ENCODE peak calls at places on chromosomes 6 and 20, in ten cellular contexts. P is activated CD4-positive, CD25-positive, alpha-beta regulatory T cell treated with anti-CD3 and anti-CD28 coated beads, Interleukin-2, amount 50 U/mL, for 24 hours; E is activated CD8-positive, alpha-beta T cell treated with anti-CD3 and anti-CD28 coated beads for 36 hours; A is heart left ventricle; G is left ventricle myocardium superior; T is RWPE2; I is psoas muscle; D is natural killer cell; L is stimulated activated naive CD8-positive, alpha-beta T cell treated with anti-CD3 and anti-CD28 coated beads, Interleukin-15, Interleukin-2, amounts not matched to agents 100 U/mL and 50 U/mL, for 24 hours; M is GM23338. Z is an unnamed sample.

GRCh38 chr20:18272451-18272850 is 15.9 kb upstream of the ZNF133 start:
- ATAC-seq in E (no peak), L (no peak), D (no peak), T (no peak), P (no peak), I (no peak), A (peak), G (peak), M (no peak), Z (no peak)

GRCh38 chr6:139920027-139920851 is 545.8 kb upstream of the CITED2 start:
- ATAC-seq in P (no peak), M (no peak), D (no peak), E (no peak), T (no peak), G (peak), L (no peak), I (no peak), A (no peak), Z (no peak)

GRCh38 chr20:44746367-44747165 is 901 bp downstream of the KCNK15 start:
- ATAC-seq in A (no peak), L (no peak), E (peak), P (no peak), D (no peak), M (peak), G (no peak), I (no peak), T (no peak), Z (no peak)

GRCh38 chr6:12350644-12351173 is 60.5 kb downstream of the EDN1 start:
- ATAC-seq in M (no peak), G (no peak), P (no peak), I (no peak), T (no peak), D (no peak), A (no peak), L (no peak), E (no peak), Z (no peak)

GRCh38 chr20:48694466-48694865 is 133.3 kb downstream of the PREX1 start:
- ATAC-seq in E (no peak), A (no peak), M (no peak), T (no peak), P (no peak), G (no peak), L (no peak), D (no peak), I (no peak), Z (no peak)

GRCh38 chr20:53081916-53082863 is 110.0 kb downstream of the TSHZ2 start:
- ATAC-seq in M (no peak), L (no peak), E (no peak), G (no peak), T (no peak), I (no peak), D (no peak), A (no peak), P (no peak), Z (no peak)

GRCh38 chr20:3687655-3688054 is 5.8 kb upstream of the ADAM33 start:
- ATAC-seq in P (no peak), M (peak), E (no peak), A (peak), I (peak), G (peak), T (peak), L (no peak), D (no peak), Z (peak)

GRCh38 chr6:40540790-40541189 is 46.4 kb downstream of the LRFN2 start:
- ATAC-seq in I (no peak), M (no peak), G (no peak), E (no peak), D (no peak), P (no peak), T (no peak), A (no peak), L (no peak), Z (no peak)

GRCh38 chr6:116244284-116244683 is 9.6 kb downstream of the TSPYL4 start:
- ATAC-seq in E (no peak), M (no peak), T (no peak), A (no peak), P (no peak), I (no peak), G (no peak), D (no peak), L (no peak), Z (no peak)

GRCh38 chr6:140320081-140320798 is 945.8 kb upstream of the CITED2 start:
- ATAC-seq in L (no peak), P (no peak), D (no peak), E (no peak), I (no peak), A (peak), G (peak), M (no peak), T (no peak), Z (no peak)

GRCh38 chr20:40241944-40242343 is 447.1 kb downstream of the MAFB start:
- ATAC-seq in G (no peak), E (no peak), T (no peak), I (no peak), L (no peak), P (no peak), M (no peak), D (no peak), A (no peak), Z (no peak)

GRCh38 chr6:111250743-111251406 is 163.6 kb downstream of the SLC16A10 start:
- ATAC-seq in M (no peak), I (no peak), A (peak), E (no peak), L (no peak), D (no peak), G (no peak), T (no peak), P (no peak), Z (no peak)

GRCh38 chr6:51152594-51152993 is 333.9 kb downstream of the TFAP2B start:
- ATAC-seq in D (no peak), M (no peak), I (no peak), T (no peak), L (no peak), G (no peak), A (no peak), P (no peak), E (no peak), Z (no peak)

GRCh38 chr20:37308098-37309050 is 18.9 kb downstream of the MANBAL start:
- ATAC-seq in G (peak), E (no peak), P (peak), L (peak), T (no peak), I (no peak), M (no peak), D (no peak), A (peak), Z (no peak)

GRCh38 chr20:50213531-50214106 is 23.0 kb downstream of the CEBPB start:
- ATAC-seq in G (no peak), P (no peak), A (no peak), M (peak), L (no peak), I (no peak), E (no peak), D (no peak), T (no peak), Z (no peak)

GRCh38 chr20:43942213-43942590 is 27.6 kb downstream of the TOX2 start:
- ATAC-seq in M (no peak), E (no peak), T (no peak), D (no peak), I (no peak), A (no peak), L (no peak), G (no peak), P (no peak), Z (no peak)

GRCh38 chr20:47535088-47535487 is 33.4 kb downstream of the NCOA3 start:
- ATAC-seq in G (no peak), I (no peak), T (peak), E (no peak), L (peak), P (no peak), A (peak), M (peak), D (no peak), Z (no peak)

GRCh38 chr6:14333556-14334305 is 216.2 kb downstream of the CD83 start:
- ATAC-seq in E (no peak), T (no peak), L (no peak), M (no peak), D (no peak), A (no peak), P (no peak), I (no peak), G (no peak), Z (no peak)

GRCh38 chr20:63451821-63452220 is 20.6 kb downstream of the KCNQ2 start:
- ATAC-seq in L (no peak), G (no peak), M (no peak), P (no peak), A (no peak), E (no peak), I (no peak), T (no peak), D (no peak), Z (no peak)

GRCh38 chr6:43957273-43957672 is 170.0 kb downstream of the MRPL14 start:
- ATAC-seq in G (no peak), A (no peak), P (no peak), D (no peak), T (no peak), E (no peak), I (no peak), L (no peak), M (no peak), Z (no peak)

GRCh38 chr6:39171489-39172376 is 56.7 kb upstream of the SAYSD1 start:
- ATAC-seq in G (no peak), M (no peak), E (no peak), T (no peak), P (no peak), I (no peak), D (no peak), A (no peak), L (no peak), Z (no peak)

GRCh38 chr6:151389640-151390275 is 1.6 kb downstream of the ZBTB2 start:
- ATAC-seq in E (no peak), M (peak), D (no peak), T (peak), P (peak), I (no peak), G (peak), A (peak), L (peak), Z (peak)

GRCh38 chr6:79928478-79928998 is 18.8 kb downstream of the ELOVL4 start:
- ATAC-seq in M (no peak), E (no peak), T (no peak), D (no peak), G (no peak), L (no peak), P (no peak), A (no peak), I (no peak), Z (no peak)

GRCh38 chr6:106103728-106104109 is 17.6 kb downstream of the PRDM1 start:
- ATAC-seq in I (no peak), L (peak), M (no peak), A (peak), T (no peak), P (peak), G (peak), E (peak), D (peak), Z (no peak)

GRCh38 chr6:3410385-3411360 is 46.2 kb downstream of the SLC22A23 start:
- ATAC-seq in P (no peak), A (peak), E (peak), T (peak), I (no peak), G (peak), D (peak), M (peak), L (peak), Z (no peak)

GRCh38 chr20:16104783-16105182 is 468.5 kb downstream of the KIF16B start:
- ATAC-seq in M (no peak), A (no peak), L (no peak), D (no peak), P (no peak), T (no peak), G (no peak), E (no peak), I (no peak), Z (no peak)

GRCh38 chr20:45621593-45621992 is 7.9 kb upstream of the WFDC10A start:
- ATAC-seq in A (no peak), M (no peak), I (no peak), E (no peak), G (no peak), T (no peak), D (no peak), P (no peak), L (no peak), Z (no peak)

GRCh38 chr6:13355969-13356368 is 27.6 kb upstream of the TBC1D7 start:
- ATAC-seq in M (no peak), I (no peak), A (no peak), T (peak), G (no peak), D (peak), E (peak), P (peak), L (peak), Z (no peak)

GRCh38 chr6:168825226-168826077 is 384.5 kb downstream of the SMOC2 start:
- ATAC-seq in T (no peak), A (no peak), G (no peak), D (no peak), P (no peak), I (no peak), L (no peak), M (no peak), E (no peak), Z (no peak)

GRCh38 chr6:28695671-28696537 is 170.2 kb downstream of the GPX5 start:
- ATAC-seq in A (no peak), E (no peak), M (peak), P (no peak), I (no peak), T (no peak), L (no peak), G (no peak), D (no peak), Z (no peak)

GRCh38 chr6:24451581-24452041 is 37.8 kb downstream of the GPLD1 start:
- ATAC-seq in L (no peak), T (no peak), I (no peak), A (no peak), E (no peak), M (no peak), G (no peak), P (no peak), D (no peak), Z (no peak)

Z was measured in gastroesophageal sphincter.